ENCODE peak calls at places on chromosomes 7 and 10, in four cellular contexts. U is HepG2, T is upper lobe of left lung, Z is transverse colon. D is an unnamed sample.

GRCh38 chr10:71433116-71433982 is 36.6 kb downstream of the CDH23 start:
- DNase-seq in T (no peak), Z (no peak), U (no peak), D (no peak)

GRCh38 chr7:28347964-28348363 is 64.4 kb upstream of the CREB5 start:
- DNase-seq in Z (no peak), T (no peak), U (no peak), D (no peak)

GRCh38 chr10:133039823-133040704 is 47.7 kb upstream of the ADGRA1 start:
- DNase-seq in U (no peak), T (peak; percentile 63), Z (no peak), D (no peak)

GRCh38 chr7:114081606-114082425 is 163.0 kb upstream of the PPP1R3A start:
- DNase-seq in T (no peak), U (peak; percentile 16), Z (no peak), D (peak; percentile 24)

GRCh38 chr7:142088022-142088714 is 23.4 kb upstream of the MGAM2 start:
- DNase-seq in T (no peak), U (no peak), Z (peak; percentile 12), D (no peak)

GRCh38 chr7:30799976-30800661 is 28.9 kb downstream of the MINDY4 start:
- DNase-seq in U (no peak), T (no peak), Z (no peak), D (no peak)

GRCh38 chr7:155412416-155413253 is 45.3 kb upstream of the EN2 start:
- DNase-seq in T (peak; percentile 49), Z (peak; percentile 42), U (peak; percentile 42), D (peak; percentile 36)

GRCh38 chr7:27189560-27190283 is 4.7 kb upstream of the HOXA11 start:
- DNase-seq in U (no peak), Z (peak; percentile 41), T (no peak), D (no peak)

GRCh38 chr7:17638727-17639126 is 301.6 kb downstream of the SNX13 start:
- DNase-seq in Z (no peak), T (no peak), U (no peak), D (no peak)

GRCh38 chr7:47253650-47254080 is 328.2 kb downstream of the TNS3 start:
- DNase-seq in T (no peak), U (no peak), Z (peak; percentile 28), D (peak; percentile 34)

GRCh38 chr7:40093631-40094350 is 40.6 kb downstream of the MPLKIP start:
- DNase-seq in U (no peak), T (no peak), Z (no peak), D (no peak)

GRCh38 chr10:91493313-91493712 is 83.2 kb downstream of the HECTD2 start:
- DNase-seq in Z (no peak), T (no peak), U (peak; percentile 41), D (peak; percentile 17)

GRCh38 chr10:68560201-68560915 is at the start of gene TET1:
- DNase-seq in T (peak; percentile 85), Z (peak; percentile 63), U (peak; percentile 64), D (peak; percentile 44)

GRCh38 chr7:27697861-27698430 is 35.3 kb upstream of the HIBADH start:
- DNase-seq in U (peak; percentile 39), T (no peak), Z (peak; percentile 63), D (no peak)

GRCh38 chr7:114182837-114183236 is 231.8 kb upstream of the FOXP2 start:
- DNase-seq in T (no peak), Z (no peak), U (peak; percentile 6), D (no peak)

GRCh38 chr7:142560166-142560565 is 189.1 kb upstream of the PRSS1 start:
- DNase-seq in U (no peak), T (no peak), Z (no peak), D (no peak)

GRCh38 chr10:1166101-1166827 is 110.1 kb downstream of the WDR37 start:
- DNase-seq in U (no peak), Z (no peak), T (peak; percentile 40), D (no peak)

GRCh38 chr10:100999742-101000601 is at the start of gene LZTS2:
- DNase-seq in T (peak; percentile 77), Z (peak; percentile 24), U (no peak), D (peak; percentile 42)
- TF ChIP-seq POLR2A in T (no peak), Z (no peak), U (no peak), D (no peak)

GRCh38 chr10:30434273-30435067 is 486 bp downstream of the MAP3K8 start:
- DNase-seq in U (peak; percentile 83), T (peak; percentile 93), Z (peak; percentile 88), D (peak; percentile 78)
- TF ChIP-seq POLR2A in U (peak; percentile 71), T (peak; percentile 79), Z (peak; percentile 81), D (peak; percentile 54)

GRCh38 chr7:156764766-156765165 is 124.2 kb downstream of the RNF32 start:
- DNase-seq in T (no peak), U (no peak), Z (no peak), D (no peak)

GRCh38 chr7:156766666-156767065 is 126.1 kb downstream of the RNF32 start:
- DNase-seq in Z (no peak), U (no peak), T (no peak), D (no peak)

GRCh38 chr7:156759579-156760202 is 119.1 kb downstream of the RNF32 start:
- DNase-seq in U (no peak), Z (no peak), T (no peak), D (no peak)

GRCh38 chr7:156765901-156766656 is 125.5 kb downstream of the RNF32 start:
- DNase-seq in T (no peak), Z (no peak), U (no peak), D (no peak)

DNA sequence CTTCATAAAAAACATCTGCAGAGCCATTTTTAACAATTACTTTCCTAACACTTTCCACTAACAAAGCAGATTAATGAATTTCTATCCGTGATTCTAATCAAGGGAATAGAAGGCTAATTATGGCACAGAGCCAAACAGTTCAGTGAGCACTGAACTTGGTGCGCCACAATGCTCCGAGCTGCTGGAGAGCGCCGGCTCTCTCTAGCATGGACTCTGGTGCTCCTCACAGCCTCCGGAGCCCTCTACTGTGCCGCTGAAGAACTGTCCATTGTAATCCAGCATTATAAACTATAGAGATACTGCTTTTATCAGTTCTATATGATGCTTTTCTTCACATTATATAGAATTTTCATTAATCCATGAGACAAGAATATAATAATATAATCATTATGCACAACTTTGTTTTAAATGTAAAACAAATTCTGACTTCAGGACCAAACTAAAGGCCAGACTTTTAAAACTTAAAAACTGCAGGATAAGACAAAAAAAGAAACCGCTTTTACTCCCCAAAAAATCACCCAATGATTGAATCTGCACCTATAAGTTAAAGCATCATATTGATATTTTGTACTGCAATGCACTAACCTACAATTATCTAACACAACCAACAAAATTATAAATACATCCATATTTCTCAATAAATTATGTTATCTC is 123.6 kb downstream of the RNF32 start:
- DNase-seq in Z (peak; percentile 71), T (peak; percentile 13), U (peak; percentile 68), D (peak; percentile 65)
- TF ChIP-seq POLR2A in Z (no peak), T (no peak), U (no peak), D (no peak)

GRCh38 chr10:110007701-110008517 is at the start of gene ADD3:
- DNase-seq in T (peak; percentile 96), U (peak; percentile 92), Z (peak; percentile 95), D (peak; percentile 95)
- TF ChIP-seq POLR2A in T (peak; percentile 56), U (peak; percentile 80), Z (peak; percentile 79), D (peak; percentile 31)

GRCh38 chr7:129434846-129435318 is 650 bp downstream of the STRIP2 start:
- DNase-seq in U (peak; percentile 2), Z (peak; percentile 7), T (peak; percentile 73), D (peak; percentile 47)

GRCh38 chr7:129433823-129434171 is 435 bp upstream of the STRIP2 start:
- DNase-seq in U (peak; percentile 65), Z (no peak), T (peak; percentile 60), D (no peak)

GRCh38 chr7:129435414-129435829 is 1.2 kb downstream of the STRIP2 start:
- DNase-seq in U (no peak), T (no peak), Z (no peak), D (peak; percentile 23)

GRCh38 chr7:129436335-129436923 is 2.2 kb downstream of the STRIP2 start:
- DNase-seq in U (no peak), T (no peak), Z (no peak), D (peak; percentile 41)

DNA sequence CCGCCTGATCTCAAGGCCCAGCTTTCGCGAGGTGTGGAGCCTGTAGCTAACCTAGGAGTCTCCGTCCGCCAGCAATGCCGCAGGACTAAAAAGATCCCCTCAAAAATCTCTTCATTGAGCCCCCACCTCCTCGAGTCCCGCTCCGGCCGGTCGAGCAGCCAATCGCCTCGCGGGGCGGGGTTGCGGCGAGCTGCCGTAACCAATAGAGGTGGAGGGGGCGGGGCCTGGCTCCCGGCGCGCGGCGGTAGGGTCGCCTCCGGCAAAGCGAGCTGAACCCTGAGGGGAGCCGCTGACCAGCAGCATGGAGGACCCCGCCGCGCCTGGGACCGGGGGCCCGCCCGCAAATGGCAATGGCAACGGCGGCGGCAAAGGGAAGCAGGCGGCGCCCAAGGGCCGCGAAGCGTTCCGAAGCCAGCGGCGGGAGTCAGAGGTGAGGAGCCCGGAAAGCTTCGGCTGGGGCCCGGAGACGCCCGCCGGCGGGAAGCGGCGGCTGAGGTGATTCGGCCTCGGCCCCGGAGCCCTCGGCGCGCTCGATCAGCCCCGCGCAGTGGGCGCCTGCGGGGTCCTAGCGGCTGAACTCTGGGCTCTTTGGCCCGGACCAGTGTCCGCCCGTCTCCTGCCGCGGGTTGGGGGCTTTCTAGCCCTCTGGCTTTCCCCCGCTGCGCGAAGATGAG is at the start of gene STRIP2:
- DNase-seq in T (peak; percentile 99), Z (peak; percentile 91), U (peak; percentile 80), D (peak; percentile 91)
- TF ChIP-seq POLR2A in T (no peak), Z (no peak), U (peak; percentile 56), D (peak; percentile 92)

GRCh38 chr10:105070980-105071379 is 429.9 kb downstream of the SORCS3 start:
- DNase-seq in Z (no peak), T (no peak), U (no peak), D (no peak)
- TF ChIP-seq POLR2A in Z (no peak), T (no peak), U (no peak), D (no peak)

GRCh38 chr10:49175587-49176309 is 12.4 kb downstream of the TMEM273 start:
- DNase-seq in T (no peak), U (no peak), Z (no peak), D (no peak)

GRCh38 chr10:49178489-49179471 is 9.4 kb downstream of the TMEM273 start:
- DNase-seq in U (no peak), Z (no peak), T (no peak), D (no peak)

GRCh38 chr10:49177391-49178355 is 10.5 kb downstream of the TMEM273 start:
- DNase-seq in U (peak; percentile 13), T (no peak), Z (peak; percentile 24), D (no peak)

GRCh38 chr10:49174926-49175500 is 13.2 kb downstream of the TMEM273 start:
- DNase-seq in U (no peak), T (no peak), Z (no peak), D (no peak)

DNA sequence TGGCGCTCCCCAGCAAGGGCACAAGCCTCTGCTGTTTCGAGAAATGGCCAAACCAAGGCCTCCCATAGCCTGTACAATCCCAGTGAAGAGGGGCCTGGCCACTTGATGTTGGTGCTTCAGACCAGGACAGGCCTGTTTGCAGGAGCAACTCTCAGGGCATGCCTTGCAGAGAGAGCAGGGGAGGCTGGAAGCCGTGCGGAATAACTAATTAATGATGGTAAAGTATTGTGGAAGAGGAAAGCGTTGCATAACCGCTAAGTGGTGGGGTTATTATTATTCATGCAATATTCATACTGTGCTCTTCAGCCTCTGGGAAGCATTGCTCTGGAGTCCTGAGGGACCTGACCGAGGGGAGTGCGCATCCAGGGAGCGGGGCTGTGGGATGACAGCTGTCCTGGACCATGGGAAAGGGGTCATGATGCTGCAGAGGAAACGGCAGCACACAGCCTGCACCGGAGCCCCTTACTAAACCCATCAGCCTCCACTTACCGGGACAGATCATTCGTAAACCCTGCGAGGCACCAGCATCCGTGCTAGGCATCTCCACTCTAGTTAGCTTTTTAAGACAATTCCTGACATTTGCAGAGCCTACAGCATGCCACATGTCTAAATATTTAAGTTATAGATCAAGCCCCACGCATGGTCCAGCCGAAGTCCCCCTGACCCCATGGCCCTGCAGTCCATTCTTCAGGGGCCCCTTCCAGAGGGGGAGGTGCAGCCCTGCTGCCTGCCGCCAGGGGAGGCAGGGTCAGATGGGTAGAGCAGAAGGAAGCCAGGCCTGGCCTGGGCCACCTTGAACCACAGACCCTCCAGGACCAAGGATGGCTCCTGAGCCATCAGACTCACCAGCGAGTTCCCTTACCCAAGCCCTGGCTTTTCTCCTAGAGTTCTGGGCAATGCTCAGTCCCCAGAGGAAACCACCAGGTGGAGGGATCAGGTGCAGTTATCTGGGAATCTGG is 11.6 kb downstream of the TMEM273 start:
- DNase-seq in T (no peak), U (no peak), Z (no peak), D (no peak)
- TF ChIP-seq POLR2A in T (no peak), U (no peak), Z (no peak), D (no peak)